ENCODE peak calls at places on chromosomes 11 and 22, in eight cellular contexts. Z is skeletal muscle cell, R is NCI-H1105 treated with DMSO at 0.1 percent for 48 hours, N is AG09309, A is mesendoderm, T is lower leg skin, L is cerebellar nuclear complex, H is NCI-H2081. M is an unnamed sample.

GRCh38 chr22:45318168-45318557 is 8.4 kb downstream of the FAM118A start:
- DNase-seq in Z (peak), L (no peak), A (peak), T (peak), N (peak), H (peak), R (peak), M (peak)

GRCh38 chr11:18253222-18253621 is 4.8 kb upstream of the SAA2 start:
- DNase-seq in L (no peak), R (no peak), Z (no peak), H (no peak), N (no peak), T (no peak), A (no peak), M (no peak)

GRCh38 chr22:44538071-44538470 is 40.0 kb upstream of the RTL6 start:
- DNase-seq in T (no peak), A (no peak), H (no peak), R (no peak), Z (no peak), L (no peak), N (no peak), M (no peak)

GRCh38 chr11:27233654-27234042 is 129.4 kb downstream of the CCDC34 start:
- DNase-seq in H (no peak), A (no peak), T (no peak), Z (no peak), R (no peak), L (peak), N (no peak), M (no peak)

GRCh38 chr11:61104963-61105362 is 2.7 kb downstream of the CD5 start:
- DNase-seq in L (no peak), A (no peak), T (no peak), R (no peak), H (no peak), N (no peak), Z (no peak), M (no peak)

GRCh38 chr22:41288245-41288946 is 2.4 kb upstream of the RANGAP1 start:
- DNase-seq in L (no peak), Z (no peak), N (no peak), A (peak), R (no peak), T (no peak), H (peak), M (no peak)

GRCh38 chr11:19027829-19028595 is 32.5 kb downstream of the MRGPRX2 start:
- DNase-seq in L (no peak), T (no peak), H (no peak), R (no peak), Z (peak), N (peak), A (no peak), M (no peak)

GRCh38 chr11:12008790-12009616 is 577 bp upstream of the DKK3 start:
- DNase-seq in H (no peak), T (no peak), Z (no peak), R (no peak), N (no peak), L (no peak), A (peak), M (no peak)

GRCh38 chr22:26398741-26399153 is 30.3 kb upstream of the ASPHD2 start:
- DNase-seq in R (peak), N (peak), H (peak), L (peak), Z (peak), A (peak), T (peak), M (peak)

GRCh38 chr11:95829580-95830259 is 39.4 kb downstream of the CEP57 start:
- DNase-seq in T (no peak), H (no peak), R (no peak), Z (no peak), A (no peak), N (no peak), L (no peak), M (no peak)

GRCh38 chr11:79228417-79228755 is 212.4 kb downstream of the TENM4 start:
- DNase-seq in R (no peak), T (no peak), Z (no peak), N (no peak), A (no peak), L (no peak), H (no peak), M (no peak)

GRCh38 chr22:22712666-22713365 is 68.4 kb downstream of the GGTLC2 start:
- DNase-seq in T (peak), N (no peak), H (no peak), R (no peak), Z (no peak), A (no peak), L (no peak), M (no peak)

GRCh38 chr11:44950036-44950624 is 553 bp downstream of the TP53I11 start:
- DNase-seq in N (no peak), R (peak), Z (no peak), L (no peak), H (no peak), A (no peak), T (no peak), M (no peak)

GRCh38 chr11:22582011-22582410 is 43.6 kb downstream of the FANCF start:
- DNase-seq in N (no peak), A (no peak), H (no peak), Z (no peak), R (no peak), L (no peak), T (no peak), M (no peak)

GRCh38 chr11:94405062-94405461 is 3.8 kb upstream of the GPR83 start:
- DNase-seq in Z (no peak), N (no peak), H (no peak), R (no peak), T (no peak), L (no peak), A (no peak), M (no peak)

GRCh38 chr11:34749666-34750659 is 129.1 kb downstream of the EHF start:
- DNase-seq in A (no peak), L (no peak), R (no peak), T (peak), H (no peak), N (peak), Z (peak), M (no peak)

GRCh38 chr22:38314992-38315800 is 2.0 kb downstream of the CSNK1E start:
- DNase-seq in R (peak), Z (no peak), L (no peak), T (no peak), A (peak), H (no peak), N (no peak), M (no peak)

GRCh38 chr11:22163394-22163797 is 29.5 kb upstream of the ANO5 start:
- DNase-seq in A (no peak), R (no peak), Z (no peak), T (peak), H (no peak), N (no peak), L (no peak), M (no peak)

GRCh38 chr11:125287467-125288232 is 123.1 kb downstream of the PKNOX2 start:
- DNase-seq in A (no peak), Z (peak), N (no peak), R (no peak), T (no peak), H (no peak), L (no peak), M (no peak)

GRCh38 chr22:37237371-37238268 is 6.4 kb downstream of the RAC2 start:
- DNase-seq in R (no peak), H (no peak), T (no peak), N (no peak), A (peak), Z (no peak), L (no peak), M (no peak)

GRCh38 chr11:1262172-1263006 is 39.5 kb downstream of the MUC5B start:
- DNase-seq in Z (peak), N (peak), L (peak), H (peak), R (peak), A (peak), T (peak), M (peak)

GRCh38 chr11:119078675-119079420 is 5.8 kb upstream of the HMBS start:
- DNase-seq in A (no peak), N (no peak), T (no peak), Z (no peak), H (no peak), R (no peak), L (no peak), M (no peak)

GRCh38 chr11:75812542-75813040 is 2.4 kb upstream of the UVRAG start:
- DNase-seq in R (no peak), N (no peak), Z (no peak), A (peak), T (no peak), H (no peak), L (no peak), M (no peak)

GRCh38 chr11:73787051-73787642 is 527 bp upstream of the MRPL48 start:
- DNase-seq in L (no peak), H (no peak), R (no peak), N (no peak), A (no peak), T (no peak), Z (no peak), M (no peak)

GRCh38 chr22:50282361-50283144 is 12.4 kb upstream of the MAPK11 start:
- DNase-seq in L (no peak), N (no peak), H (no peak), R (no peak), Z (no peak), A (peak), T (no peak), M (no peak)

GRCh38 chr11:80109031-80109430 is 668.2 kb upstream of the TENM4 start:
- DNase-seq in N (no peak), T (no peak), L (no peak), Z (no peak), A (no peak), H (no peak), R (no peak), M (no peak)

GRCh38 chr11:12827929-12828812 is 153.9 kb downstream of the TEAD1 start:
- DNase-seq in T (no peak), L (no peak), N (peak), Z (no peak), A (peak), H (peak), R (peak), M (no peak)

GRCh38 chr11:62665630-62666258 is 632 bp downstream of the CSKMT start:
- DNase-seq in Z (no peak), T (no peak), N (no peak), H (no peak), A (peak), R (no peak), L (no peak), M (no peak)

GRCh38 chr22:25540912-25541660 is 23.4 kb upstream of the GRK3 start:
- DNase-seq in N (no peak), H (no peak), L (no peak), T (no peak), Z (no peak), A (no peak), R (no peak), M (no peak)

GRCh38 chr11:107848345-107848744 is 10.2 kb downstream of the SLC35F2 start:
- DNase-seq in R (no peak), L (no peak), A (no peak), H (no peak), T (no peak), N (no peak), Z (no peak), M (no peak)

GRCh38 chr22:42959472-42960145 is 55.3 kb downstream of the PACSIN2 start:
- DNase-seq in A (peak), T (no peak), R (no peak), L (no peak), N (no peak), H (no peak), Z (peak), M (no peak)

GRCh38 chr11:126352934-126353801 is 2.3 kb upstream of the ST3GAL4 start:
- DNase-seq in N (peak), A (peak), R (no peak), H (no peak), T (no peak), Z (peak), L (no peak), M (no peak)

GRCh38 chr22:17281026-17281809 is 62.0 kb upstream of the ADA2 start:
- DNase-seq in Z (no peak), N (no peak), R (no peak), L (no peak), A (no peak), T (no peak), H (no peak), M (no peak)

M was measured in stimulated activated CD4-positive, alpha-beta T cell treated with anti-CD3 and anti-CD28 coated beads, Interleukin-12 subunit alpha, Interleukin-12 subunit beta, amount 100 ng/mL, for 48 hours.